ENCODE peak calls at places on chromosome 1, in four cellular contexts. One of them, this sample, is unnamed.

GRCh38 chr1:164165466-164165865 is 393.5 kb upstream of the PBX1 start:
- DNase-seq in HFF-Myc: no peak
- DNase-seq in stimulated activated CD4-positive, alpha-beta T cell treated with anti-CD3 and anti-CD28 coated beads, Interleukin-4, amount 100 ng/mL, for 4 hours: no peak
- DNase-seq in ascending aorta: no peak
- DNase-seq in this sample: no peak

GRCh38 chr1:35432231-35432630 is 125.0 kb downstream of the KIAA0319L start:
- DNase-seq in HFF-Myc: no peak
- DNase-seq in stimulated activated CD4-positive, alpha-beta T cell treated with anti-CD3 and anti-CD28 coated beads, Interleukin-4, amount 100 ng/mL, for 4 hours: no peak
- DNase-seq in ascending aorta: no peak
- DNase-seq in this sample: no peak

GRCh38 chr1:115107501-115108260 is 18.4 kb upstream of the TSPAN2 start:
- DNase-seq in HFF-Myc: no peak
- DNase-seq in stimulated activated CD4-positive, alpha-beta T cell treated with anti-CD3 and anti-CD28 coated beads, Interleukin-4, amount 100 ng/mL, for 4 hours: no peak
- DNase-seq in ascending aorta: no peak
- DNase-seq in this sample: no peak

GRCh38 chr1:218349365-218350021 is 4.4 kb downstream of the TGFB2 start:
- DNase-seq in HFF-Myc: no peak
- DNase-seq in stimulated activated CD4-positive, alpha-beta T cell treated with anti-CD3 and anti-CD28 coated beads, Interleukin-4, amount 100 ng/mL, for 4 hours: no peak
- DNase-seq in ascending aorta: no peak
- DNase-seq in this sample: no peak

GRCh38 chr1:223726380-223727001 is 14.2 kb downstream of the CAPN2 start:
- DNase-seq in HFF-Myc: peak; percentile 97
- DNase-seq in stimulated activated CD4-positive, alpha-beta T cell treated with anti-CD3 and anti-CD28 coated beads, Interleukin-4, amount 100 ng/mL, for 4 hours: peak; percentile 75
- DNase-seq in ascending aorta: peak; percentile 89
- DNase-seq in this sample: peak; percentile 87

GRCh38 chr1:12342261-12343003 is 112.6 kb downstream of the VPS13D start:
- DNase-seq in HFF-Myc: no peak
- DNase-seq in stimulated activated CD4-positive, alpha-beta T cell treated with anti-CD3 and anti-CD28 coated beads, Interleukin-4, amount 100 ng/mL, for 4 hours: no peak
- DNase-seq in ascending aorta: no peak
- DNase-seq in this sample: no peak

GRCh38 chr1:18575620-18576019 is 55.0 kb upstream of the PAX7 start:
- DNase-seq in HFF-Myc: no peak
- DNase-seq in stimulated activated CD4-positive, alpha-beta T cell treated with anti-CD3 and anti-CD28 coated beads, Interleukin-4, amount 100 ng/mL, for 4 hours: peak; percentile 51
- DNase-seq in ascending aorta: peak; percentile 68
- DNase-seq in this sample: no peak

GRCh38 chr1:23118957-23119792 is 49.5 kb downstream of the LUZP1 start:
- DNase-seq in HFF-Myc: no peak
- DNase-seq in stimulated activated CD4-positive, alpha-beta T cell treated with anti-CD3 and anti-CD28 coated beads, Interleukin-4, amount 100 ng/mL, for 4 hours: no peak
- DNase-seq in ascending aorta: no peak
- DNase-seq in this sample: no peak

GRCh38 chr1:85109475-85109874 is 61.2 kb upstream of the MCOLN3 start:
- DNase-seq in HFF-Myc: peak; percentile 52
- DNase-seq in stimulated activated CD4-positive, alpha-beta T cell treated with anti-CD3 and anti-CD28 coated beads, Interleukin-4, amount 100 ng/mL, for 4 hours: no peak
- DNase-seq in ascending aorta: peak; percentile 72
- DNase-seq in this sample: no peak

GRCh38 chr1:213060836-213061235 is 9.8 kb downstream of the RPS6KC1 start:
- DNase-seq in HFF-Myc: no peak
- DNase-seq in stimulated activated CD4-positive, alpha-beta T cell treated with anti-CD3 and anti-CD28 coated beads, Interleukin-4, amount 100 ng/mL, for 4 hours: no peak
- DNase-seq in ascending aorta: no peak
- DNase-seq in this sample: no peak

GRCh38 chr1:236108027-236108648 is 34.2 kb upstream of the GPR137B start:
- DNase-seq in HFF-Myc: no peak
- DNase-seq in stimulated activated CD4-positive, alpha-beta T cell treated with anti-CD3 and anti-CD28 coated beads, Interleukin-4, amount 100 ng/mL, for 4 hours: no peak
- DNase-seq in ascending aorta: no peak
- DNase-seq in this sample: no peak

This sample was measured in thoracic aorta.